ENCODE peak calls at places on chromosomes 7 and 10, in nine cellular contexts. One of them, this sample, is unnamed.

GRCh38 chr7:91347288-91347687 is 83.1 kb downstream of the FZD1 start:
- DNase-seq in A549: no peak
- DNase-seq in iPS DF 6.9: no peak
- DNase-seq in dorsolateral prefrontal cortex: no peak
- DNase-seq in ELR: no peak
- DNase-seq in GM04504: no peak
- DNase-seq in stimulated activated CD4-positive, alpha-beta T cell treated with anti-CD3 and anti-CD28 coated beads, Interleukin-2, amount 100 ng/mL, for 48 hours: no peak
- DNase-seq in T-helper 9 cell: no peak
- DNase-seq in NCI-H1105: no peak
- DNase-seq in this sample: no peak

GRCh38 chr7:148566736-148567135 is 23.8 kb upstream of the C7orf33 start:
- DNase-seq in GM04504: no peak
- DNase-seq in stimulated activated CD4-positive, alpha-beta T cell treated with anti-CD3 and anti-CD28 coated beads, Interleukin-2, amount 100 ng/mL, for 48 hours: no peak
- DNase-seq in ELR: no peak
- DNase-seq in dorsolateral prefrontal cortex: no peak
- DNase-seq in iPS DF 6.9: no peak
- DNase-seq in NCI-H1105: no peak
- DNase-seq in T-helper 9 cell: no peak
- DNase-seq in A549: no peak
- DNase-seq in this sample: no peak

GRCh38 chr7:70618020-70618551 is 513.9 kb upstream of the GALNT17 start:
- DNase-seq in A549: no peak
- DNase-seq in stimulated activated CD4-positive, alpha-beta T cell treated with anti-CD3 and anti-CD28 coated beads, Interleukin-2, amount 100 ng/mL, for 48 hours: no peak
- DNase-seq in ELR: no peak
- DNase-seq in GM04504: no peak
- DNase-seq in NCI-H1105: no peak
- DNase-seq in iPS DF 6.9: no peak
- DNase-seq in T-helper 9 cell: no peak
- DNase-seq in dorsolateral prefrontal cortex: no peak
- DNase-seq in this sample: no peak

GRCh38 chr10:99329238-99329890 is at the start of gene CNNM1:
- DNase-seq in dorsolateral prefrontal cortex: peak
- DNase-seq in T-helper 9 cell: no peak
- DNase-seq in ELR: peak
- DNase-seq in GM04504: no peak
- DNase-seq in iPS DF 6.9: no peak
- DNase-seq in A549: peak
- DNase-seq in NCI-H1105: no peak
- DNase-seq in stimulated activated CD4-positive, alpha-beta T cell treated with anti-CD3 and anti-CD28 coated beads, Interleukin-2, amount 100 ng/mL, for 48 hours: peak
- DNase-seq in this sample: no peak

GRCh38 chr10:43027331-43027955 is 49.4 kb upstream of the RET start:
- DNase-seq in ELR: no peak
- DNase-seq in NCI-H1105: no peak
- DNase-seq in A549: no peak
- DNase-seq in dorsolateral prefrontal cortex: no peak
- DNase-seq in GM04504: no peak
- DNase-seq in iPS DF 6.9: no peak
- DNase-seq in stimulated activated CD4-positive, alpha-beta T cell treated with anti-CD3 and anti-CD28 coated beads, Interleukin-2, amount 100 ng/mL, for 48 hours: no peak
- DNase-seq in T-helper 9 cell: no peak
- DNase-seq in this sample: no peak

GRCh38 chr7:18473119-18473518 is 22.4 kb upstream of the HDAC9 start:
- DNase-seq in iPS DF 6.9: no peak
- DNase-seq in T-helper 9 cell: no peak
- DNase-seq in A549: no peak
- DNase-seq in dorsolateral prefrontal cortex: no peak
- DNase-seq in GM04504: no peak
- DNase-seq in NCI-H1105: no peak
- DNase-seq in ELR: no peak
- DNase-seq in stimulated activated CD4-positive, alpha-beta T cell treated with anti-CD3 and anti-CD28 coated beads, Interleukin-2, amount 100 ng/mL, for 48 hours: no peak
- DNase-seq in this sample: no peak

GRCh38 chr10:67629461-67629971 is 66.5 kb downstream of the CTNNA3 start:
- DNase-seq in T-helper 9 cell: no peak
- DNase-seq in stimulated activated CD4-positive, alpha-beta T cell treated with anti-CD3 and anti-CD28 coated beads, Interleukin-2, amount 100 ng/mL, for 48 hours: no peak
- DNase-seq in NCI-H1105: no peak
- DNase-seq in A549: no peak
- DNase-seq in iPS DF 6.9: no peak
- DNase-seq in ELR: no peak
- DNase-seq in dorsolateral prefrontal cortex: no peak
- DNase-seq in GM04504: no peak
- DNase-seq in this sample: no peak

GRCh38 chr7:156160811-156161210 is 348.5 kb upstream of the SHH start:
- DNase-seq in iPS DF 6.9: no peak
- DNase-seq in ELR: no peak
- DNase-seq in stimulated activated CD4-positive, alpha-beta T cell treated with anti-CD3 and anti-CD28 coated beads, Interleukin-2, amount 100 ng/mL, for 48 hours: no peak
- DNase-seq in dorsolateral prefrontal cortex: no peak
- DNase-seq in GM04504: no peak
- DNase-seq in T-helper 9 cell: no peak
- DNase-seq in A549: no peak
- DNase-seq in NCI-H1105: no peak
- DNase-seq in this sample: no peak

GRCh38 chr10:34109952-34110702 is 705.0 kb downstream of the PARD3 start:
- DNase-seq in T-helper 9 cell: no peak
- DNase-seq in iPS DF 6.9: no peak
- DNase-seq in ELR: peak
- DNase-seq in dorsolateral prefrontal cortex: no peak
- DNase-seq in stimulated activated CD4-positive, alpha-beta T cell treated with anti-CD3 and anti-CD28 coated beads, Interleukin-2, amount 100 ng/mL, for 48 hours: no peak
- DNase-seq in GM04504: peak
- DNase-seq in A549: peak
- DNase-seq in NCI-H1105: no peak
- DNase-seq in this sample: no peak

GRCh38 chr7:146115665-146116451 is 743 bp upstream of the CNTNAP2 start:
- DNase-seq in dorsolateral prefrontal cortex: peak
- DNase-seq in iPS DF 6.9: no peak
- DNase-seq in A549: no peak
- DNase-seq in NCI-H1105: peak
- DNase-seq in stimulated activated CD4-positive, alpha-beta T cell treated with anti-CD3 and anti-CD28 coated beads, Interleukin-2, amount 100 ng/mL, for 48 hours: no peak
- DNase-seq in ELR: no peak
- DNase-seq in T-helper 9 cell: no peak
- DNase-seq in GM04504: no peak
- DNase-seq in this sample: no peak

GRCh38 chr10:102059987-102060386 is 4.0 kb upstream of the ARMH3 start:
- DNase-seq in NCI-H1105: no peak
- DNase-seq in T-helper 9 cell: no peak
- DNase-seq in A549: no peak
- DNase-seq in dorsolateral prefrontal cortex: no peak
- DNase-seq in iPS DF 6.9: no peak
- DNase-seq in GM04504: no peak
- DNase-seq in ELR: no peak
- DNase-seq in stimulated activated CD4-positive, alpha-beta T cell treated with anti-CD3 and anti-CD28 coated beads, Interleukin-2, amount 100 ng/mL, for 48 hours: no peak
- DNase-seq in this sample: no peak

GRCh38 chr7:3210531-3210930 is 90.5 kb upstream of the SDK1 start:
- DNase-seq in GM04504: no peak
- DNase-seq in T-helper 9 cell: no peak
- DNase-seq in ELR: no peak
- DNase-seq in stimulated activated CD4-positive, alpha-beta T cell treated with anti-CD3 and anti-CD28 coated beads, Interleukin-2, amount 100 ng/mL, for 48 hours: no peak
- DNase-seq in iPS DF 6.9: no peak
- DNase-seq in NCI-H1105: no peak
- DNase-seq in A549: no peak
- DNase-seq in dorsolateral prefrontal cortex: no peak
- DNase-seq in this sample: no peak

GRCh38 chr10:62653254-62653653 is 151.3 kb upstream of the ADO start:
- DNase-seq in iPS DF 6.9: no peak
- DNase-seq in dorsolateral prefrontal cortex: no peak
- DNase-seq in GM04504: no peak
- DNase-seq in stimulated activated CD4-positive, alpha-beta T cell treated with anti-CD3 and anti-CD28 coated beads, Interleukin-2, amount 100 ng/mL, for 48 hours: no peak
- DNase-seq in A549: no peak
- DNase-seq in T-helper 9 cell: no peak
- DNase-seq in ELR: no peak
- DNase-seq in NCI-H1105: no peak
- DNase-seq in this sample: no peak

GRCh38 chr7:22548313-22548712 is 48.3 kb upstream of the STEAP1B start:
- DNase-seq in T-helper 9 cell: no peak
- DNase-seq in dorsolateral prefrontal cortex: no peak
- DNase-seq in stimulated activated CD4-positive, alpha-beta T cell treated with anti-CD3 and anti-CD28 coated beads, Interleukin-2, amount 100 ng/mL, for 48 hours: no peak
- DNase-seq in ELR: no peak
- DNase-seq in iPS DF 6.9: no peak
- DNase-seq in NCI-H1105: no peak
- DNase-seq in GM04504: no peak
- DNase-seq in A549: no peak
- DNase-seq in this sample: no peak

GRCh38 chr10:12984165-12984747 is 17.3 kb downstream of the CCDC3 start:
- DNase-seq in GM04504: no peak
- DNase-seq in stimulated activated CD4-positive, alpha-beta T cell treated with anti-CD3 and anti-CD28 coated beads, Interleukin-2, amount 100 ng/mL, for 48 hours: no peak
- DNase-seq in dorsolateral prefrontal cortex: no peak
- DNase-seq in iPS DF 6.9: no peak
- DNase-seq in A549: no peak
- DNase-seq in ELR: peak
- DNase-seq in NCI-H1105: no peak
- DNase-seq in T-helper 9 cell: no peak
- DNase-seq in this sample: no peak

GRCh38 chr10:78255214-78255613 is 221.6 kb downstream of the RPS24 start:
- DNase-seq in stimulated activated CD4-positive, alpha-beta T cell treated with anti-CD3 and anti-CD28 coated beads, Interleukin-2, amount 100 ng/mL, for 48 hours: no peak
- DNase-seq in iPS DF 6.9: no peak
- DNase-seq in ELR: peak
- DNase-seq in T-helper 9 cell: no peak
- DNase-seq in GM04504: no peak
- DNase-seq in A549: no peak
- DNase-seq in dorsolateral prefrontal cortex: no peak
- DNase-seq in NCI-H1105: no peak
- DNase-seq in this sample: no peak

GRCh38 chr7:14850039-14850438 is 52.5 kb downstream of the DGKB start:
- DNase-seq in GM04504: no peak
- DNase-seq in T-helper 9 cell: no peak
- DNase-seq in A549: no peak
- DNase-seq in iPS DF 6.9: no peak
- DNase-seq in dorsolateral prefrontal cortex: no peak
- DNase-seq in stimulated activated CD4-positive, alpha-beta T cell treated with anti-CD3 and anti-CD28 coated beads, Interleukin-2, amount 100 ng/mL, for 48 hours: no peak
- DNase-seq in ELR: peak
- DNase-seq in NCI-H1105: no peak
- DNase-seq in this sample: no peak

GRCh38 chr10:50325449-50326188 is 74.3 kb upstream of the ASAH2 start:
- DNase-seq in T-helper 9 cell: no peak
- DNase-seq in iPS DF 6.9: peak
- DNase-seq in dorsolateral prefrontal cortex: peak
- DNase-seq in ELR: peak
- DNase-seq in stimulated activated CD4-positive, alpha-beta T cell treated with anti-CD3 and anti-CD28 coated beads, Interleukin-2, amount 100 ng/mL, for 48 hours: no peak
- DNase-seq in NCI-H1105: no peak
- DNase-seq in A549: peak
- DNase-seq in GM04504: peak
- DNase-seq in this sample: peak

This sample was measured in PC-9.